ENCODE peak calls at places on chromosomes 13 and 19, in seven cellular contexts. L is thoracic aorta, S is right cardiac atrium, F is uterus, P is SJCRH30, W is thyroid gland, B is GM23248. J is an unnamed sample.

GRCh38 chr13:92175330-92175729 is 776.9 kb downstream of the GPC5 start:
- DNase-seq in W (peak; percentile 20), F (no peak), L (no peak), S (peak; percentile 34), P (peak; percentile 59), B (peak; percentile 56), J (peak; percentile 57)

GRCh38 chr19:55269299-55269698 is 10.5 kb upstream of the PPP6R1 start:
- DNase-seq in W (no peak), S (no peak), F (no peak), L (no peak), P (no peak), B (no peak), J (no peak)

GRCh38 chr19:19748249-19748938 is 15.5 kb upstream of the ZNF14 start:
- DNase-seq in W (no peak), P (no peak), B (no peak), L (no peak), F (no peak), S (no peak), J (no peak)

GRCh38 chr19:29478578-29479565 is 46.9 kb upstream of the VSTM2B start:
- DNase-seq in W (no peak), S (peak; percentile 64), P (peak; percentile 36), L (no peak), B (peak; percentile 40), F (no peak), J (peak; percentile 35)

GRCh38 chr19:29660835-29661234 is 4.4 kb upstream of the PLEKHF1 start:
- DNase-seq in S (peak; percentile 29), B (peak; percentile 25), F (no peak), L (no peak), W (no peak), P (no peak), J (no peak)

GRCh38 chr19:4538601-4538954 is 1.3 kb downstream of the LRG1 start:
- DNase-seq in B (no peak), S (no peak), L (no peak), W (no peak), P (no peak), F (no peak), J (no peak)

GRCh38 chr19:19040417-19040816 is 7.0 kb downstream of the ARMC6 start:
- DNase-seq in F (peak; percentile 65), B (peak; percentile 80), L (peak; percentile 27), P (no peak), S (peak; percentile 82), W (peak; percentile 84), J (no peak)

GRCh38 chr13:85436029-85436428 is 363.2 kb downstream of the SLITRK6 start:
- DNase-seq in S (no peak), F (no peak), B (no peak), L (no peak), P (no peak), W (no peak), J (no peak)

GRCh38 chr19:16976471-16976870 is 50.1 kb downstream of the CPAMD8 start:
- DNase-seq in P (no peak), W (no peak), L (no peak), F (no peak), S (no peak), B (no peak), J (no peak)

GRCh38 chr13:99977912-99978780 is 3.4 kb upstream of the ZIC2 start:
- DNase-seq in W (no peak), F (no peak), S (peak; percentile 17), B (no peak), P (no peak), L (no peak), J (no peak)

GRCh38 chr13:32200741-32201140 is 114.4 kb downstream of the ZAR1L start:
- DNase-seq in W (no peak), P (no peak), F (no peak), B (no peak), S (no peak), L (no peak), J (no peak)
- H3K4me1 ChIP-seq in W (no peaks in the 10 kb centered on the region), P (peaks cover 19% of the 10 kb centered on the region), F (no peaks in the 10 kb centered on the region), B (no peaks in the 10 kb centered on the region), S (no peaks in the 10 kb centered on the region), L (no peaks in the 10 kb centered on the region), J (peaks cover 9% of the 10 kb centered on the region)

GRCh38 chr19:5567971-5568407 is 236 bp upstream of the TINCR start:
- DNase-seq in F (no peak), B (no peak), S (no peak), P (no peak), L (no peak), W (no peak), J (no peak)
- H3K4me3 ChIP-seq in F (no peak overlapping the region), B (no peak overlapping the region), S (peak overlapping the region; percentile 36), P (no peak overlapping the region), L (no peak overlapping the region), W (no peak overlapping the region), J (no peak overlapping the region)

GRCh38 chr19:34176581-34176980 is 4.3 kb downstream of the LSM14A start:
- DNase-seq in F (no peak), P (no peak), W (no peak), B (no peak), S (no peak), L (no peak), J (no peak)
- H3K4me1 ChIP-seq in F (peaks cover 31% of the 10 kb centered on the region), P (peaks cover 4% of the 10 kb centered on the region), W (peaks cover 83% of the 10 kb centered on the region), B (peaks cover 59% of the 10 kb centered on the region), S (peaks cover 14% of the 10 kb centered on the region), L (peaks cover 68% of the 10 kb centered on the region), J (peaks cover 12% of the 10 kb centered on the region)

DNA sequence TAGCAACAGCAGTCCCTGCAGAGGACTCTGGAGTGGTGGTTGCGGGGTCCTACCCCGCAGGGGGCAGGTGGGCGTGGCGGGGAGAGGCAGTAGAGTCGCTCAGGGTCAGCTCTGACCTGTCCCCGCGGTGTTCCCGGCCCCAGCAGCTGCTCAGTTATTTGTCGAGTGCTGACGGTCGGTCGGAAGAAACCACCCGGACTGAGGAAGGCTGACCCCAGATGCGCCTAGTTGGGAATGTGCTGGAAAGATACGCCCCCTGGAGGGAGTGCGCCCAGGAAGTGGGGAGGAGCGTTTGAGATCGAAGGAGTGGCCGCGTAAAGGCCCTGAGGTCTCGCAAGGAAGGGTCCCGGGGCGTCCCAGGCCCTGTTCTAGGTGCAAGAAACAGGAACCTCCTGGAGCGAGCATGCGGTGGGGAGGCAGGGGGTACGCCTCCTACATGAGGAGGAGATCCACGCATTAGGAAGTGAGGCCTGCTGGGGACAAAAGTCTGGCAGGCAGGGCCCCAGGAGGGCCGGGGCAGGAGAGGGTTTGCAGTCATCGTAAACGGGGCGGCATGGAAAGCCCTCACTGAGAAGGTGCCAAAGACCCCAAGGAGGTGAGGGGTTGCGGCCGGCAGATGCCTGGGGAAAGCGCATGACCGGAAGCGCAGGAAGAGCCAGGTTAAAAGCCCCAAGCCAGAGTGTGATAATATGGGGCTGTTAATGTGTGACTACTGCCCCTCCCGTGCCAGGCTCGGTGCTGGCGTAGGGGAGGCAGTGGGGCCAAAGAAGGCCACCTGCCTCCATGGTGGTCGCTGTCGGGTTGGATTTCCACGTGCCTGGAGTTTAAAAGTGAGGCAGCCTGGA is 9.1 kb downstream of the CCDC8 start:
- DNase-seq in W (peak; percentile 72), S (peak; percentile 90), L (no peak), P (peak; percentile 89), B (peak; percentile 38), F (peak; percentile 74), J (no peak)
- H3K4me3 ChIP-seq in W (peak overlapping the region; percentile 10), S (peak overlapping the region; percentile 24), L (peak overlapping the region; percentile 73), P (peak overlapping the region; percentile 50), B (no peak overlapping the region), F (peak overlapping the region; percentile 33), J (peak overlapping the region; percentile 42)

DNA sequence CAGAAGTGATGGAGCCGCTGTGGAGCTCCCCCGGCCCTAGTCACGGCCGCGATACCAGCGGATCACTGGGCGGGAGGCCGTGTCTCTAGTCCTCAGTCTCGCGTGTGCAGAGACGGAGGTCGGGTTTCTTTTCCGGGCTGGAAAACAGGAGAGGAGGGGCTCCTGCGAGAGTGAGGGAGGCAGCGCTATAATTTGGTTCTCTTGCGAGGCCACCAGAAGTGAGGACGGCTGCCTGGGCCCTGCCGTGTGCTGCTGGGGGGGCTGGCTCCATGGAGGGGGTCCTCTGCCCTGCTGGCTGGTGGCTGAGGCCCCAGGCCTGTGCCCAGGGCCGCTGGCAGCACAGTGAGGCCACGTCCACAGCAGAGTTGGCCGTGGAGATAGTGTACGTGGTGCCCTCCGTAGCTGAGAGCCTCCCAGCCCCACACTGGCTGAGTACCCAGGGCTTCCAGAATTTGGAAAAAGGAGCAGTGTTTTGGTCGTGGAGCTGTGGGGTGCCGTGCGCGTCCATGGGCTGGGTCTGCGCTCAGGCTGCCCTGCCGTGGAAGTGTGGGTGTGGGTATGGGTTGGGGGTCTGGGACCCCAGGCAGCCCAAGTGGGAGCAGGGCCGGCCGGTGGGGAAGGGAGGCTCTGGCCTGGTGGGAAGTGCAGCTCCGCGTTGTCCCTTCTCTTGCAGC is 5.8 kb downstream of the PTBP1 start:
- DNase-seq in L (no peak), S (peak; percentile 59), W (no peak), P (no peak), F (no peak), B (no peak), J (no peak)
- H3K4me1 ChIP-seq in L (peaks cover 37% of the 10 kb centered on the region), S (peaks cover 15% of the 10 kb centered on the region), W (peaks cover 43% of the 10 kb centered on the region), P (peaks cover 3% of the 10 kb centered on the region), F (peaks cover 27% of the 10 kb centered on the region), B (peaks cover 27% of the 10 kb centered on the region), J (peaks cover 32% of the 10 kb centered on the region)

GRCh38 chr13:30734434-30734833 is 909 bp upstream of the ALOX5AP start:
- DNase-seq in B (peak; percentile 73), S (no peak), L (no peak), W (no peak), F (no peak), P (no peak), J (no peak)

GRCh38 chr13:30736461-30736860 is 1.1 kb downstream of the ALOX5AP start:
- DNase-seq in L (no peak), W (no peak), B (no peak), F (no peak), S (no peak), P (no peak), J (no peak)

GRCh38 chr13:30736921-30737320 is 1.6 kb downstream of the ALOX5AP start:
- DNase-seq in L (no peak), S (no peak), W (no peak), P (no peak), F (no peak), B (no peak), J (no peak)

GRCh38 chr13:30737511-30738342 is 2.4 kb downstream of the ALOX5AP start:
- DNase-seq in W (no peak), F (no peak), P (peak; percentile 87), L (no peak), B (no peak), S (no peak), J (no peak)

DNA sequence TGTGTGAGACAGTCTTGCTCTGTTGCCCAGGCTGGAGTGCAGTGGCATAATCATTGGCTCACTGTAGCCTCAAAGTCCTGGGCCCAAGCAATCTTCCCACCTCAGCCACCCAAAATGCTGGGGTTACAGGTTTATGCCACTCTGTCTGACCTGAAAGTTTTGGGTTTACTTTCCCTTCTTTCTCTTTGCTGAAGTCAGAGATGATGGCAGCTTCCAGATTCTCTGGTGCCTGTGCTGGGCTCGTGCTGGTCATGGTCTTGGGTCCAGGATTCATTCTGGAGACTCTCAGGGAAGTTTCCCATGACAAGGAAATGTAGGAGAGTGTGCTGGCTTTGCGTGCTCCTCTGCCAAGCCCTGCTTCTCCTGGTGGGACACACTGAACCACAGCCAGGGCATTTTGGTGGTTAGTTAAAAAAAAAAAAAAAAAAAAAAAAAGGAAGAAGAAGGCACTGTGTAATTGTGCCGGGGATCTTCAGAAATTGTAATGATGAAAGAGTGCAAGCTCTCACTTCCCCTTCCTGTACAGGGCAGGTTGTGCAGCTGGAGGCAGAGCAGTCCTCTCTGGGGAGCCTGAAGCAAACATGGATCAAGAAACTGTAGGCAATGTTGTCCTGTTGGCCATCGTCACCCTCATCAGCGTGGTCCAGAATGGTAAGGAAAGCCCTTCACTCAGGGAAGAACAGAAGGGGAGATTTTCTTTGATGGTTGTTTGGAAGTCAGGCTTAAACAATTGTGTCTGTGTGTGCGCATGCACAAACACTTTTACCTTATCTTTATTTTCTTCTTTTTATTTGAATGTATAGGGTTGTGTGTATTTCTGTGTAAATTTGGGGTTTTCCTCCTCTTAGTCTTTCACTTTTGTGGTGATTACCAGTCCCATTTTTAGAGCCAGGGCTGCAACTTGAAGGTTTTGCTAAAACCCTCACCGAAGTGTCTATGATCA is at the start of gene ALOX5AP:
- DNase-seq in P (no peak), F (no peak), S (no peak), L (no peak), W (no peak), B (no peak), J (no peak)
- H3K4me3 ChIP-seq in P (no peak within 1 kb of the TSS), F (no peak within 1 kb of the TSS), S (no peak within 1 kb of the TSS), L (peak within 1 kb of the TSS; percentile 52), W (no peak within 1 kb of the TSS), B (no peak within 1 kb of the TSS), J (no peak within 1 kb of the TSS)

J was measured in BE2C.